ENCODE peak calls at places on chromosomes 5 and 9, in nine cellular contexts. B is midbrain; A is HT-29; O is endothelial cell; L is activated CD4-positive, alpha-beta T cell treated with anti-CD3 and anti-CD28 coated beads for 36 hours; F is GM13977; K is hepatic stellate cell; J is glutamatergic neuron; T is psoas muscle. W is an unnamed sample.

GRCh38 chr5:76500633-76501393 is 97.7 kb downstream of the IQGAP2 start:
- DNase-seq in B (no peak), A (no peak), O (no peak), L (no peak), F (no peak), K (no peak), J (no peak), T (no peak), W (no peak)

GRCh38 chr9:93601063-93601462 is 24.7 kb downstream of the PHF2 start:
- DNase-seq in B (no peak), A (no peak), O (no peak), L (no peak), F (no peak), K (no peak), J (no peak), T (no peak), W (no peak)

GRCh38 chr5:127863610-127864395 is 160.6 kb downstream of the CCDC192 start:
- DNase-seq in B (no peak), A (no peak), O (no peak), L (no peak), F (no peak), K (no peak), J (no peak), T (no peak), W (no peak)

GRCh38 chr9:114386886-114387677 is 700 bp downstream of the AKNA start:
- DNase-seq in B (peak; percentile 50), A (no peak), O (no peak), L (peak; percentile 40), F (no peak), K (no peak), J (peak; percentile 23), T (no peak), W (no peak)

GRCh38 chr9:132755096-132755495 is 84.8 kb downstream of the GTF3C4 start:
- DNase-seq in B (no peak), A (no peak), O (no peak), L (no peak), F (no peak), K (no peak), J (no peak), T (no peak), W (no peak)

GRCh38 chr5:98781520-98781919 is 8.1 kb downstream of the RGMB start:
- DNase-seq in B (no peak), A (no peak), O (no peak), L (no peak), F (no peak), K (no peak), J (no peak), T (no peak), W (no peak)

GRCh38 chr9:134413890-134414731 is 87.9 kb downstream of the RXRA start:
- DNase-seq in B (no peak), A (peak; percentile 66), O (no peak), L (no peak), F (no peak), K (peak; percentile 70), J (no peak), T (peak; percentile 79), W (no peak)

GRCh38 chr5:32638309-32638708 is 53.0 kb downstream of the SUB1 start:
- DNase-seq in B (no peak), A (no peak), O (no peak), L (no peak), F (no peak), K (no peak), J (no peak), T (no peak), W (no peak)

GRCh38 chr9:127801955-127802575 is 617 bp upstream of the FPGS start:
- DNase-seq in B (no peak), A (peak; percentile 65), O (no peak), L (no peak), F (no peak), K (no peak), J (no peak), T (no peak), W (no peak)

GRCh38 chr5:37638897-37639296 is 200.9 kb downstream of the GDNF start:
- DNase-seq in B (no peak), A (no peak), O (no peak), L (no peak), F (no peak), K (no peak), J (no peak), T (no peak), W (no peak)

GRCh38 chr9:110691002-110691549 is 22.5 kb downstream of the MUSK start:
- DNase-seq in B (no peak), A (no peak), O (no peak), L (no peak), F (no peak), K (no peak), J (no peak), T (no peak), W (no peak)